ENCODE peak calls at places on chromosomes 1 and 21, in five cellular contexts. One of them, this sample, is unnamed.

GRCh38 chr1:54376085-54377039 is 29.8 kb downstream of the SSBP3 start:
- DNase-seq in C1 segment of cervical spinal cord: no peak
- DNase-seq in mesendoderm: peak
- DNase-seq in stimulated activated naive CD4-positive, alpha-beta T cell: no peak
- DNase-seq in GM23248: no peak
- DNase-seq in this sample: no peak

GRCh38 chr1:5976726-5977493 is 15.3 kb downstream of the NPHP4 start:
- DNase-seq in mesendoderm: no peak
- DNase-seq in C1 segment of cervical spinal cord: no peak
- DNase-seq in GM23248: no peak
- DNase-seq in stimulated activated naive CD4-positive, alpha-beta T cell: no peak
- DNase-seq in this sample: no peak

GRCh38 chr1:12052997-12053686 is 10.0 kb upstream of the TNFRSF8 start:
- DNase-seq in stimulated activated naive CD4-positive, alpha-beta T cell: no peak
- DNase-seq in mesendoderm: no peak
- DNase-seq in C1 segment of cervical spinal cord: peak
- DNase-seq in GM23248: no peak
- DNase-seq in this sample: no peak

GRCh38 chr1:55363261-55363660 is 148.1 kb upstream of the USP24 start:
- DNase-seq in stimulated activated naive CD4-positive, alpha-beta T cell: no peak
- DNase-seq in mesendoderm: no peak
- DNase-seq in C1 segment of cervical spinal cord: no peak
- DNase-seq in GM23248: peak
- DNase-seq in this sample: no peak

GRCh38 chr1:5908461-5909375 is 83.5 kb downstream of the NPHP4 start:
- DNase-seq in mesendoderm: no peak
- DNase-seq in GM23248: no peak
- DNase-seq in stimulated activated naive CD4-positive, alpha-beta T cell: no peak
- DNase-seq in C1 segment of cervical spinal cord: no peak
- DNase-seq in this sample: no peak

GRCh38 chr1:88001460-88001859 is 672.8 kb downstream of the LMO4 start:
- DNase-seq in mesendoderm: peak
- DNase-seq in C1 segment of cervical spinal cord: no peak
- DNase-seq in GM23248: peak
- DNase-seq in stimulated activated naive CD4-positive, alpha-beta T cell: no peak
- DNase-seq in this sample: no peak

GRCh38 chr1:30907641-30908445 is 715 bp downstream of the SDC3 start:
- DNase-seq in GM23248: no peak
- DNase-seq in C1 segment of cervical spinal cord: no peak
- DNase-seq in mesendoderm: no peak
- DNase-seq in stimulated activated naive CD4-positive, alpha-beta T cell: no peak
- DNase-seq in this sample: no peak

GRCh38 chr1:84619383-84620093 is 45.3 kb upstream of the CTBS start:
- DNase-seq in mesendoderm: peak
- DNase-seq in stimulated activated naive CD4-positive, alpha-beta T cell: no peak
- DNase-seq in GM23248: peak
- DNase-seq in C1 segment of cervical spinal cord: peak
- DNase-seq in this sample: peak

GRCh38 chr1:201636581-201636980 is 97.7 kb downstream of the NAV1 start:
- DNase-seq in mesendoderm: no peak
- DNase-seq in stimulated activated naive CD4-positive, alpha-beta T cell: no peak
- DNase-seq in GM23248: peak
- DNase-seq in C1 segment of cervical spinal cord: no peak
- DNase-seq in this sample: no peak

GRCh38 chr1:85465099-85465790 is at the start of gene DDAH1:
- DNase-seq in GM23248: peak
- DNase-seq in stimulated activated naive CD4-positive, alpha-beta T cell: no peak
- DNase-seq in mesendoderm: peak
- DNase-seq in C1 segment of cervical spinal cord: peak
- DNase-seq in this sample: no peak

GRCh38 chr21:33663241-33663640 is 20.9 kb downstream of the ITSN1 start:
- DNase-seq in C1 segment of cervical spinal cord: no peak
- DNase-seq in stimulated activated naive CD4-positive, alpha-beta T cell: no peak
- DNase-seq in GM23248: peak
- DNase-seq in mesendoderm: no peak
- DNase-seq in this sample: no peak

GRCh38 chr1:74858136-74858535 is 125.2 kb downstream of the TYW3 start:
- DNase-seq in mesendoderm: no peak
- DNase-seq in GM23248: no peak
- DNase-seq in C1 segment of cervical spinal cord: no peak
- DNase-seq in stimulated activated naive CD4-positive, alpha-beta T cell: no peak
- DNase-seq in this sample: no peak

GRCh38 chr1:59045137-59045536 is 251.8 kb upstream of the FGGY start:
- DNase-seq in mesendoderm: no peak
- DNase-seq in GM23248: no peak
- DNase-seq in stimulated activated naive CD4-positive, alpha-beta T cell: no peak
- DNase-seq in C1 segment of cervical spinal cord: no peak
- DNase-seq in this sample: no peak

GRCh38 chr1:185478878-185479277 is 161.8 kb upstream of the IVNS1ABP start:
- DNase-seq in GM23248: peak
- DNase-seq in stimulated activated naive CD4-positive, alpha-beta T cell: no peak
- DNase-seq in mesendoderm: no peak
- DNase-seq in C1 segment of cervical spinal cord: no peak
- DNase-seq in this sample: no peak

GRCh38 chr1:27574871-27575831 is 28.8 kb downstream of the AHDC1 start:
- DNase-seq in GM23248: peak
- DNase-seq in mesendoderm: peak
- DNase-seq in C1 segment of cervical spinal cord: no peak
- DNase-seq in stimulated activated naive CD4-positive, alpha-beta T cell: no peak
- DNase-seq in this sample: no peak